ENCODE peak calls at places on chromosomes 12 and 14, in seven cellular contexts. One of them, this sample, is unnamed.

GRCh38 chr12:68613209-68613904 is 2.7 kb downstream of the RAP1B start:
- DNase-seq in mesenchymal stem cell: no peak
- DNase-seq in ovary: no peak
- DNase-seq in heart right ventricle: no peak
- DNase-seq in brain microvascular endothelial cell: no peak
- DNase-seq in hepatocyte: peak; percentile 10
- DNase-seq in fibroblast of lung: no peak
- DNase-seq in this sample: no peak

GRCh38 chr12:65248656-65249633 is 29.5 kb upstream of the MSRB3 start:
- DNase-seq in mesenchymal stem cell: peak; percentile 3
- DNase-seq in ovary: no peak
- DNase-seq in heart right ventricle: no peak
- DNase-seq in brain microvascular endothelial cell: no peak
- DNase-seq in hepatocyte: no peak
- DNase-seq in fibroblast of lung: no peak
- DNase-seq in this sample: peak; percentile 10

GRCh38 chr12:51323966-51324895 is at the start of gene BIN2:
- DNase-seq in mesenchymal stem cell: no peak
- DNase-seq in ovary: peak; percentile 41
- DNase-seq in heart right ventricle: peak; percentile 65
- DNase-seq in brain microvascular endothelial cell: no peak
- DNase-seq in hepatocyte: no peak
- DNase-seq in fibroblast of lung: no peak
- DNase-seq in this sample: no peak

GRCh38 chr12:76080017-76080728 is 4.3 kb downstream of the NAP1L1 start:
- DNase-seq in mesenchymal stem cell: peak; percentile 89
- DNase-seq in ovary: no peak
- DNase-seq in heart right ventricle: no peak
- DNase-seq in brain microvascular endothelial cell: no peak
- DNase-seq in hepatocyte: no peak
- DNase-seq in fibroblast of lung: peak; percentile 81
- DNase-seq in this sample: no peak

GRCh38 chr14:100688598-100689499 is 37.8 kb upstream of the DLK1 start:
- DNase-seq in mesenchymal stem cell: peak; percentile 82
- DNase-seq in ovary: no peak
- DNase-seq in heart right ventricle: no peak
- DNase-seq in brain microvascular endothelial cell: peak; percentile 69
- DNase-seq in hepatocyte: no peak
- DNase-seq in fibroblast of lung: peak; percentile 76
- DNase-seq in this sample: peak; percentile 60

GRCh38 chr12:96578526-96579125 is 89.2 kb downstream of the CFAP54 start:
- DNase-seq in mesenchymal stem cell: peak; percentile 65
- DNase-seq in ovary: no peak
- DNase-seq in heart right ventricle: no peak
- DNase-seq in brain microvascular endothelial cell: no peak
- DNase-seq in hepatocyte: peak; percentile 70
- DNase-seq in fibroblast of lung: peak; percentile 80
- DNase-seq in this sample: peak; percentile 77

GRCh38 chr14:71701990-71702389 is 230.2 kb upstream of the RGS6 start:
- DNase-seq in mesenchymal stem cell: peak; percentile 73
- DNase-seq in ovary: no peak
- DNase-seq in heart right ventricle: no peak
- DNase-seq in brain microvascular endothelial cell: no peak
- DNase-seq in hepatocyte: no peak
- DNase-seq in fibroblast of lung: no peak
- DNase-seq in this sample: no peak

GRCh38 chr12:101566318-101566717 is 28.5 kb upstream of the MYBPC1 start:
- DNase-seq in mesenchymal stem cell: peak; percentile 1
- DNase-seq in ovary: no peak
- DNase-seq in heart right ventricle: no peak
- DNase-seq in brain microvascular endothelial cell: no peak
- DNase-seq in hepatocyte: no peak
- DNase-seq in fibroblast of lung: no peak
- DNase-seq in this sample: no peak

GRCh38 chr12:96083020-96083489 is 47.7 kb upstream of the LTA4H start:
- DNase-seq in mesenchymal stem cell: no peak
- DNase-seq in ovary: no peak
- DNase-seq in heart right ventricle: no peak
- DNase-seq in brain microvascular endothelial cell: no peak
- DNase-seq in hepatocyte: no peak
- DNase-seq in fibroblast of lung: no peak
- DNase-seq in this sample: no peak

GRCh38 chr12:52216807-52217206 is 16.2 kb upstream of the KRT7 start:
- DNase-seq in mesenchymal stem cell: no peak
- DNase-seq in ovary: no peak
- DNase-seq in heart right ventricle: peak; percentile 48
- DNase-seq in brain microvascular endothelial cell: no peak
- DNase-seq in hepatocyte: no peak
- DNase-seq in fibroblast of lung: no peak
- DNase-seq in this sample: no peak

DNA sequence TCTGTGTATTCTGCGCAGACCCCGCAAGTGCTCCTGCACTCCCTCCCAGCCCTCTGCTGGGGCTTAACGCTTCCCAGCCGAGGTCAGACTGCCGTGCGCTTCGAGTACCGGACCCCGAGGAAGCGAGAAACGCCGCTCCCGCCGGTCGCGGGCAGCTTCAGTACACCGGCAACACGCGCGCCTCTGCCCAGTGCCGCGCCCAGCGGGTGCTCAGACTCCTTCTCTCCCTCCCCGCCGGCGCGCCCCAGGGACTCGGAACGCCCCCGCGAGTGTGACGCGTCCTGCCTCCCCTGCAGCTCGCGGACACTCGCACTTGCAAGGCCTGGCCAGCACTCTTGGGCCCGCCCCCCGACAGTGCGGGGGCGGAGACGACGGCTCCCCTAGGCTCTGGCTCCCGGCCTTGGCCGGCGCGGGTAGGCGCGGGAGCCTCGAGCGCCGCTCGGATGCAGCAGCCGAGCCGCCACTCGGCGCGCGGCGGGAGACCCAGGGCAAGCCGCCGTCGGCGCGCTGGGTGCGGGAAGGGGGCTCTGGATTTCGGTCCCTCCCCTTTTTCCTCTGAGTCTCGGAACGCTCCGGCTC is at the start of gene PTGER2:
- DNase-seq in mesenchymal stem cell: peak; percentile 95
- DNase-seq in ovary: peak; percentile 92
- DNase-seq in heart right ventricle: peak; percentile 87
- DNase-seq in brain microvascular endothelial cell: peak; percentile 88
- DNase-seq in hepatocyte: peak; percentile 86
- DNase-seq in fibroblast of lung: peak; percentile 96
- DNase-seq in this sample: peak; percentile 89
- H3K4me3 ChIP-seq in mesenchymal stem cell: peak within 1 kb of the TSS; percentile 90
- H3K4me3 ChIP-seq in ovary: peak within 1 kb of the TSS; percentile 45
- H3K4me3 ChIP-seq in heart right ventricle: peak within 1 kb of the TSS; percentile 74
- H3K4me3 ChIP-seq in brain microvascular endothelial cell: peak within 1 kb of the TSS; percentile 89
- H3K4me3 ChIP-seq in hepatocyte: peak within 1 kb of the TSS; percentile 52
- H3K4me3 ChIP-seq in fibroblast of lung: peak within 1 kb of the TSS; percentile 91
- H3K4me3 ChIP-seq in this sample: peak within 1 kb of the TSS; percentile 85

GRCh38 chr14:22518073-22518472 is 71.0 kb downstream of the DAD1 start:
- DNase-seq in mesenchymal stem cell: no peak
- DNase-seq in ovary: no peak
- DNase-seq in heart right ventricle: no peak
- DNase-seq in brain microvascular endothelial cell: no peak
- DNase-seq in hepatocyte: no peak
- DNase-seq in fibroblast of lung: no peak
- DNase-seq in this sample: no peak
- H3K4me3 ChIP-seq in mesenchymal stem cell: no peak overlapping the region
- H3K4me3 ChIP-seq in ovary: no peak overlapping the region
- H3K4me3 ChIP-seq in heart right ventricle: peak overlapping the region; percentile 12
- H3K4me3 ChIP-seq in brain microvascular endothelial cell: no peak overlapping the region
- H3K4me3 ChIP-seq in hepatocyte: no peak overlapping the region
- H3K4me3 ChIP-seq in fibroblast of lung: no peak overlapping the region
- H3K4me3 ChIP-seq in this sample: no peak overlapping the region

DNA sequence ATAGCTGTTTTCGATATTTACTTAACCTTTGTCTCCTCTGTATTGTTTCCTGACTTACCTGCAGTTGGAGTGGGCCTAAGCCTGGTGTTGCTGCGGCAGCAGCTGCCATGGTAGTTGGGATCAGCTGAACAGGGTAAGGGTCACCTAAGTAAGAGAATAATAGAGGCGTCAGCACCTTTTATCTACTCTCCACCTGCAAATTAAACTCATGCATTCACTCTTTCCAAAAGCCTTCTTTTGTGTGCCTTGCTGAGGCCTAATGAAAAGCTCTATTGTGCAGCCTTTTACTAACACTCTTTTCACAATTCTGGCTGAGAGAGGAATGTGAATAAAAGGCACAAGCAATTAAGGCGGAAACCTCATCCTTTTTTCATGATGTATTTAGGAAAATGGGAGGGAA is 308.7 kb downstream of the SOX5 start:
- DNase-seq in mesenchymal stem cell: no peak
- DNase-seq in ovary: no peak
- DNase-seq in heart right ventricle: no peak
- DNase-seq in brain microvascular endothelial cell: no peak
- DNase-seq in hepatocyte: no peak
- DNase-seq in fibroblast of lung: no peak
- DNase-seq in this sample: no peak
- H3K4me3 ChIP-seq in mesenchymal stem cell: no peak overlapping the region
- H3K4me3 ChIP-seq in ovary: no peak overlapping the region
- H3K4me3 ChIP-seq in heart right ventricle: no peak overlapping the region
- H3K4me3 ChIP-seq in brain microvascular endothelial cell: no peak overlapping the region
- H3K4me3 ChIP-seq in hepatocyte: no peak overlapping the region
- H3K4me3 ChIP-seq in fibroblast of lung: no peak overlapping the region
- H3K4me3 ChIP-seq in this sample: no peak overlapping the region

DNA sequence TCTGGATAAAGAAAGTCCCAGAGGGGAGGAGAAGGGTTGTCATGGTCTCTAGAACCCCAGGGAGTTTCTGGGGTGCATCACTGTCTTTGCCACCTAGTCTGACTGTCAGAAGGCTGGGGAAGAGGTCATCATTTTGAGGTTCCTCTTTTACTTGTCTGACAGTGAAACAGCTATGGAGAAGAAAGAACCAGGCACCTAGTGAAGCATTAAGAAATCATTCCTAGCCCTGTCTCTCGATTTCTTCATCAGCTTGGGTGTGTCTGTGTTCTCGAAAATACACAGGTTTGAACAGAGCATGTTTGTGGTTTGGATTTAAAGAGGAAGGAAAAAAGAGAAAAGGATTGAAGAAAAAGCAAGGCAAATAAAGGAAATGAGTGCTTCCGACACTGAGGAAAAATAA is 158.7 kb upstream of the LRIG3 start:
- DNase-seq in mesenchymal stem cell: no peak
- DNase-seq in ovary: no peak
- DNase-seq in heart right ventricle: no peak
- DNase-seq in brain microvascular endothelial cell: no peak
- DNase-seq in hepatocyte: no peak
- DNase-seq in fibroblast of lung: no peak
- DNase-seq in this sample: no peak
- H3K4me3 ChIP-seq in mesenchymal stem cell: no peak overlapping the region
- H3K4me3 ChIP-seq in ovary: no peak overlapping the region
- H3K4me3 ChIP-seq in heart right ventricle: no peak overlapping the region
- H3K4me3 ChIP-seq in brain microvascular endothelial cell: no peak overlapping the region
- H3K4me3 ChIP-seq in hepatocyte: no peak overlapping the region
- H3K4me3 ChIP-seq in fibroblast of lung: no peak overlapping the region
- H3K4me3 ChIP-seq in this sample: no peak overlapping the region